ENCODE peak calls at places on chromosomes 12 and 14, in five cellular contexts. O is Panc1, K is stomach, D is psoas muscle, X is ovary. E is an unnamed sample. For H3K9me3, the result is how much of the 10 kb centered on the place peaks cover.

GRCh38 chr12:51318846-51319570 is 5.0 kb downstream of the BIN2 start:
- DNase-seq in O (no peak), K (no peak), D (no peak), X (no peak), E (no peak)

GRCh38 chr14:59415836-59416620 is 49.2 kb downstream of the GPR135 start:
- DNase-seq in O (no peak), K (no peak), D (no peak), X (no peak), E (no peak)

GRCh38 chr12:126191949-126192348 is 1126.7 kb downstream of the AACS start:
- DNase-seq in O (no peak), K (no peak), D (no peak), X (no peak), E (no peak)

GRCh38 chr14:99430491-99430890 is 50.2 kb downstream of the SETD3 start:
- DNase-seq in O (no peak), K (peak), D (no peak), X (no peak), E (peak)

GRCh38 chr12:55336002-55336401 is 5.5 kb downstream of the OR6C3 start:
- DNase-seq in O (no peak), K (no peak), D (no peak), X (no peak), E (no peak)

GRCh38 chr14:99234366-99234765 is 37.6 kb downstream of the BCL11B start:
- DNase-seq in O (no peak), K (no peak), D (no peak), X (no peak), E (no peak)

GRCh38 chr14:100694579-100695422 is 31.9 kb upstream of the DLK1 start:
- DNase-seq in O (no peak), K (no peak), D (no peak), X (no peak), E (no peak)

GRCh38 chr14:24298892-24299254 is 707 bp downstream of the DHRS1 start:
- DNase-seq in O (no peak), K (no peak), D (no peak), X (no peak), E (peak)

GRCh38 chr14:99688629-99689028 is 4.5 kb downstream of the CYP46A1 start:
- DNase-seq in O (no peak), K (no peak), D (no peak), X (no peak), E (no peak)

GRCh38 chr12:69136931-69137613 is 102.3 kb upstream of the CPSF6 start:
- DNase-seq in O (no peak), K (no peak), D (no peak), X (no peak), E (no peak)

GRCh38 chr12:127823801-127824200 is 443.2 kb upstream of the TMEM132C start:
- DNase-seq in O (no peak), K (no peak), D (no peak), X (no peak), E (no peak)

GRCh38 chr14:33062881-33063280 is 124.2 kb downstream of the NPAS3 start:
- DNase-seq in O (no peak), K (no peak), D (no peak), X (no peak), E (no peak)

GRCh38 chr12:50411051-50411660 is 10.5 kb downstream of the LARP4 start:
- DNase-seq in O (no peak), K (no peak), D (peak), X (no peak), E (no peak)

GRCh38 chr12:88299567-88300101 is 157.5 kb downstream of the TMTC3 start:
- DNase-seq in O (peak), K (no peak), D (no peak), X (no peak), E (no peak)

GRCh38 chr14:60723218-60724079 is 702 bp downstream of the SIX4 start:
- DNase-seq in O (no peak), K (peak), D (peak), X (peak), E (peak)

GRCh38 chr14:84208451-84208850 is 1321.5 kb upstream of the FLRT2 start:
- DNase-seq in O (no peak), K (no peak), D (no peak), X (no peak), E (no peak)

GRCh38 chr12:54431911-54432814 is 13.1 kb upstream of the ITGA5 start:
- DNase-seq in O (no peak), K (peak), D (peak), X (peak), E (peak)

GRCh38 chr12:4506870-4507269 is 31.8 kb upstream of the RAD51AP1 start:
- DNase-seq in O (no peak), K (no peak), D (no peak), X (no peak), E (no peak)

GRCh38 chr14:78697341-78697740 is 527.2 kb downstream of the NRXN3 start:
- DNase-seq in O (peak), K (no peak), D (no peak), X (no peak), E (no peak)

GRCh38 chr12:2804390-2805145 is 7.9 kb upstream of the ITFG2 start:
- DNase-seq in O (no peak), K (no peak), D (no peak), X (peak), E (peak)

GRCh38 chr12:13523926-13524325 is 327.4 kb downstream of the EMP1 start:
- DNase-seq in O (no peak), K (no peak), D (no peak), X (no peak), E (no peak)

GRCh38 chr12:30463636-30464035 is 232.0 kb downstream of the IPO8 start:
- DNase-seq in O (no peak), K (no peak), D (no peak), X (no peak), E (no peak)

GRCh38 chr12:22268406-22268805 is 66.1 kb downstream of the ST8SIA1 start:
- DNase-seq in O (no peak), K (no peak), D (no peak), X (no peak), E (no peak)

GRCh38 chr14:101464310-101464983 is 96.8 kb upstream of the DIO3 start:
- DNase-seq in O (no peak), K (peak), D (no peak), X (no peak), E (no peak)

GRCh38 chr14:63933110-63933509 is 80.3 kb downstream of the SYNE2 start:
- DNase-seq in O (no peak), K (no peak), D (no peak), X (no peak), E (no peak)

GRCh38 chr12:123148223-123148622 is 2.7 kb downstream of the PITPNM2 start:
- DNase-seq in O (no peak), K (no peak), D (no peak), X (no peak), E (no peak)

GRCh38 chr12:8911606-8912268 is 2.6 kb upstream of the PHC1 start:
- DNase-seq in O (no peak), K (no peak), D (no peak), X (no peak), E (no peak)

GRCh38 chr14:53509227-53509822 is 356.2 kb upstream of the DDHD1 start:
- DNase-seq in O (no peak), K (no peak), D (peak), X (peak), E (peak)

GRCh38 chr14:76908834-76909233 is 82.6 kb downstream of the LRRC74A start:
- DNase-seq in O (no peak), K (no peak), D (no peak), X (no peak), E (no peak)

GRCh38 chr14:98177551-98177950 is 1094.4 kb downstream of the BCL11B start:
- DNase-seq in O (no peak), K (no peak), D (no peak), X (no peak), E (no peak)

GRCh38 chr12:7498832-7499231 is 4.7 kb downstream of the CD163 start:
- DNase-seq in O (no peak), K (no peak), D (no peak), X (no peak), E (peak)

GRCh38 chr12:53061404-53062010 is 11.6 kb downstream of the TNS2 start:
- DNase-seq in O (no peak), K (peak), D (peak), X (peak), E (peak)

GRCh38 chr14:73809386-73809785 is 42.2 kb upstream of the PTGR2 start:
- DNase-seq in O (no peak), K (no peak), D (peak), X (no peak), E (no peak)

GRCh38 chr14:22887260-22887989 is 4.4 kb downstream of the REM2 start:
- DNase-seq in O (peak), K (peak), D (no peak), X (peak), E (peak)

GRCh38 chr14:68526420-68527105 is 266.3 kb downstream of the ZFP36L1 start:
- DNase-seq in O (no peak), K (peak), D (no peak), X (no peak), E (peak)

GRCh38 chr12:27622436-27623185 is 73.6 kb upstream of the REP15 start:
- DNase-seq in O (no peak), K (no peak), D (no peak), X (no peak), E (no peak)

GRCh38 chr12:80282226-80282625 is 161.8 kb upstream of the PTPRQ start:
- DNase-seq in O (no peak), K (no peak), D (no peak), X (no peak), E (no peak)

GRCh38 chr12:10716704-10717315 is 6.3 kb downstream of the YBX3 start:
- DNase-seq in O (no peak), K (peak), D (peak), X (peak), E (peak)

GRCh38 chr12:92556141-92556540 is 146.6 kb upstream of the PLEKHG7 start:
- DNase-seq in O (no peak), K (no peak), D (no peak), X (no peak), E (no peak)
- H3K27ac ChIP-seq in O (no peak), K (peak), D (no peak), X (no peak), E (no peak)

DNA sequence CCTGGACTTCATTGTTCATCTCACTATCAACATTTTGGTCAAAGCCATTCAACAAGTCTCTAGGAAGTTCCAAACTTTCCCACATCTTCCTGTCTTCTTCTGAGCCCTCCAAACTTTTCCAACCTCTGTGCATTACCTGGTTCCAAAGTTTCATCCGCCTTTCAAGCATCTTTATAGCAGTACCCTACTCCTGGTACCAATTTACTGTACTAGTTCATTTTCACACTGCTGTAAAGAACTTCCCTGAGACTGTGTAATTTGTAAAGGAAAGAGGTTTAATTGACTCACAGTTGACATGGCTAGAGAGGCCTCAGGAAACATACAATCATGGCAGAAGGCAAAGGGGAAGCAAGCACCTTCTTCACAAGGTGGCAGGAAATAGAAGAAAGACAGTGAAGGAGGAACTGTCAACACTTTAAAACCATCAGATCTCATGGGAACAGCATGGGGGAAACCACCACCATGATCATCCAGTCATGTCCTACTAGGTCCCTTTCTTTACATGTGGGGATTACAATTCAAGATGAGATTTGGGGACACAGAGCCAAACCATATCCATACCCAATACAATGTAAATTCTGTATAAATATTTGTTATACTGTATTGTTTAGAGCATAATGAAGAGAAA is 109.7 kb downstream of the C12orf75 start:
- DNase-seq in O (no peak), K (no peak), D (no peak), X (no peak), E (no peak)
- H3K9me3 ChIP-seq in O (under half), K (under half), D (under half), X (under half), E (under half)

DNA sequence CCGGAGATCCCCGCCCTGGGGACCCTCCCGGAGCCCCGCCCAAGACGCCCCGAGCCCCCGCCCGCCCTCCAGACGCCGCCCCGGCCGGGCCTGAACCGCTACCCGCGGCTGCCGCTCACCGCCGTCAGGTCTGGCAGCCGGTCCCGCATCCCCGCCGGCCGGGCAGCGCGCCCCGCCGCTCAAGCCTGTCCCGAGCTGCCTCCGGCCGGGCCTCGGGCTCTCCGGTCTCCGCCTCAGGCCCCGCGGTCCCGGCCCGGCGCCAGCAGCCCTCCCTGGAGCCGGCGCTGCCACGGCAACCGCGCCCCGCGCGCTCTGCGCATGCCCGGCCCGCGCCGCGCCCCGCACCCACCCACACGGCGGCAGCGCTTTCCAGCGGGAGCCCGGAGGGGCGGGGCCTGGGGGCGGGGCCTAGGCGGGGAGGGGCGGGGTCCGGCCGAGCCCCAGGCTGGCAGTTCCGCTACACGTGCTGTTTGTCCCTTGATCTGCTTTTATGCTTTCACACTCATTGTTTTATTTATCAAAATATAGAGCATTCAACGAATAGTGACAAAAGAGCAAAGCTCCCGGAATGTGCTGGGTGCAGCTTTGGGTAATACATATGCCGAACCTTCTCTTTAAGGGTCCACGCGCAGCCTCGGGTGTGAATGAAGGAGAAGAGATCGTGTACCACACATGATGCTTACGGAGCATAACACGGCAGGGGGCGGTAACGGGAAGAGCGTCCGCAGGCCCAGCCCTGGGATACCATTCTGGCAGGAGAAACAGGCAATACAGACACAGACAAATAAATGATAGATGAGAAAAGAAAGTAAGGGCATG is at the start of gene STX2:
- DNase-seq in O (peak), K (peak), D (peak), X (peak), E (peak)
- H3K27ac ChIP-seq in O (peak), K (peak), D (peak), X (peak), E (peak)

DNA sequence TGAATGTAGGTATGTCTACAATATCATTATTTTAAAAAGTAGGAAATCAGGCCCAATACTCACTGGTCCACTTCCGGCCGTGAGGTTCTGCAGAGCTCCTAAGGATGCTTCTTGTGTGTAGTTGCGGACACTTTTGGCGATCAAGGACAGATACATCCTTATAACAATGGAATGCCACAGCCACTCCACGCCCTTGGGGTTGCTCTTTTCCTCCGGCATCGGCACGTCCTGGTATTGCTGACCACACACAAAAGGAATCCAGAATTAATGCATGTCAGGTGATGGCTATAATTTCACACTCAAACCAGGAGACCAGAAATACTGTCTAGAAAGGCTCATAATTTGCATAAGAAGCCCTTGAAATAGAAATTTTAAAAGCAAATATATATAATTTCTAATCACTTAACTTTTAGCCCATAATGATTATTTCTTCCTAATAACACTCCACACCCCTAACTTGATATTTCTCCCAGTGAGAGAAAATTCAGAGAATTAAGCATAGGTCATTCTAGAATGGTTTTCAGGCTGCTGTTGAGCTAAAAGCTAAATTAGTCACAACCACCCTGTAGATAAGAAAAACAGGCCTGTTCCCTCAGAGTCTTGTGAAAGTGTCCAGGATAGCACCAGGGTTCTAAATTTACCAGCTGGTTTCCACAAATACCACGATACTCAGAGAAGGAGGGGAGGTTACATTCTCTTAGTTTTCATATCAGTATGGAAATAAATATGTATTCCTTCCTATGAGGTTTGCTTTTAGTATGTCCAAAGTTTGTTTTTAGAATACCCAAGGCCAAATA is 65.8 kb upstream of the YARS2 start:
- DNase-seq in O (no peak), K (no peak), D (no peak), X (no peak), E (no peak)
- H3K9me3 ChIP-seq in O (under half), K (under half), D (under half), X (under half), E (under half)

E was measured in body of pancreas.